ENCODE peak calls at places on chromosomes 12 and 14, in seven cellular contexts. E, Q, Z, M, V, D and J are unnamed samples.

GRCh38 chr14:60965402-60965801 is 15.5 kb downstream of the TRMT5 start:
- DNase-seq in D (no peak), M (peak), V (no peak), E (no peak), Q (no peak), Z (peak), J (no peak)

GRCh38 chr14:60722163-60722835 is 1.9 kb downstream of the SIX4 start:
- DNase-seq in D (no peak), Q (peak), Z (no peak), V (peak), E (peak), M (no peak), J (peak)

GRCh38 chr14:88995437-88996198 is 171.2 kb downstream of the TTC8 start:
- DNase-seq in V (no peak), Z (peak), M (peak), Q (no peak), D (no peak), E (no peak), J (no peak)

GRCh38 chr12:7151532-7151931 is 21.4 kb downstream of the CLSTN3 start:
- DNase-seq in V (no peak), E (no peak), M (no peak), Z (no peak), Q (no peak), D (no peak), J (no peak)

GRCh38 chr14:50829472-50830043 is 1.4 kb downstream of the NIN start:
- DNase-seq in E (no peak), D (no peak), Q (no peak), M (no peak), Z (no peak), V (no peak), J (peak)

GRCh38 chr12:58640314-58640713 is 280.0 kb downstream of the LRIG3 start:
- DNase-seq in E (no peak), M (no peak), Q (no peak), D (no peak), Z (no peak), V (no peak), J (no peak)

GRCh38 chr12:15276088-15276698 is 46.1 kb upstream of the PTPRO start:
- DNase-seq in Q (peak), E (no peak), Z (peak), V (no peak), M (peak), D (no peak), J (peak)

GRCh38 chr12:50922820-50923219 is 29.5 kb upstream of the HIGD1C start:
- DNase-seq in V (no peak), E (no peak), D (no peak), Q (no peak), M (no peak), Z (peak), J (no peak)

GRCh38 chr12:64706831-64707230 is 52.4 kb downstream of the GNS start:
- DNase-seq in M (no peak), V (no peak), Z (no peak), D (no peak), Q (no peak), E (no peak), J (no peak)

GRCh38 chr12:104958946-104959841 is 1.1 kb upstream of the SLC41A2 start:
- DNase-seq in Q (no peak), Z (peak), E (peak), M (peak), V (no peak), D (no peak), J (peak)

GRCh38 chr14:29941401-29941800 is 13.8 kb upstream of the PRKD1 start:
- DNase-seq in D (no peak), Q (no peak), V (no peak), Z (no peak), E (no peak), M (no peak), J (no peak)

GRCh38 chr12:1575799-1576401 is 18.5 kb downstream of the FBXL14 start:
- DNase-seq in M (no peak), Z (no peak), V (no peak), D (no peak), Q (no peak), E (no peak), J (peak)

GRCh38 chr12:16939871-16940306 is 333.9 kb upstream of the LMO3 start:
- DNase-seq in E (no peak), M (peak), Z (no peak), V (no peak), Q (no peak), D (no peak), J (peak)

GRCh38 chr12:15472036-15472435 is 149.7 kb downstream of the PTPRO start:
- DNase-seq in M (no peak), D (no peak), Z (no peak), Q (no peak), V (no peak), E (no peak), J (no peak)

GRCh38 chr14:63654346-63654745 is 12.7 kb upstream of the WDR89 start:
- DNase-seq in M (no peak), Q (no peak), Z (peak), D (no peak), E (no peak), V (no peak), J (no peak)

GRCh38 chr14:74140374-74140850 is 55.7 kb downstream of the LIN52 start:
- DNase-seq in M (no peak), D (no peak), E (no peak), Z (peak), Q (peak), V (no peak), J (peak)

GRCh38 chr14:69664865-69665526 is 53.6 kb downstream of the SUSD6 start:
- DNase-seq in Q (no peak), Z (no peak), E (no peak), M (no peak), V (no peak), D (no peak), J (no peak)

GRCh38 chr14:49594347-49595089 is 4.2 kb upstream of the LRR1 start:
- DNase-seq in V (no peak), D (no peak), Q (no peak), Z (peak), E (no peak), M (no peak), J (no peak)

GRCh38 chr14:95518045-95518751 is 1.7 kb upstream of the SYNE3 start:
- DNase-seq in E (peak), D (no peak), Z (no peak), M (no peak), V (no peak), Q (no peak), J (no peak)

GRCh38 chr14:50399251-50400032 is 2.8 kb upstream of the CDKL1 start:
- DNase-seq in Q (no peak), D (no peak), E (no peak), V (no peak), Z (peak), M (no peak), J (peak)

GRCh38 chr12:10363922-10364838 is 25.7 kb downstream of the KLRK1 start:
- DNase-seq in M (no peak), D (no peak), E (peak), V (peak), Q (peak), Z (no peak), J (peak)

GRCh38 chr12:110568752-110569151 is 14.4 kb downstream of the PPTC7 start:
- DNase-seq in Z (no peak), M (no peak), V (no peak), Q (no peak), D (no peak), E (no peak), J (no peak)

GRCh38 chr12:99824900-99825562 is 159.7 kb downstream of the ANKS1B start:
- DNase-seq in M (no peak), Q (no peak), E (no peak), D (no peak), Z (no peak), V (no peak), J (no peak)